ENCODE peak calls at places on chromosome 15, in four cellular contexts. L is right atrium auricular region, U is cardiac fibroblast, N is HFFc6. W is an unnamed sample.

GRCh38 chr15:67843571-67844387 is 3.9 kb upstream of the RNU6-1 start:
- DNase-seq in L (no peak), U (peak), N (peak), W (no peak)

GRCh38 chr15:63434567-63435219 is 53.0 kb upstream of the CA12 start:
- DNase-seq in L (no peak), U (no peak), N (no peak), W (no peak)

GRCh38 chr15:95538693-95539092 is 791.8 kb upstream of the NR2F2 start:
- DNase-seq in L (no peak), U (no peak), N (no peak), W (no peak)

GRCh38 chr15:25783134-25783533 is 80.0 kb downstream of the ATP10A start:
- DNase-seq in L (no peak), U (no peak), N (no peak), W (no peak)

GRCh38 chr15:59274126-59274970 is 67.7 kb downstream of the LDHAL6B start:
- DNase-seq in L (no peak), U (peak), N (peak), W (peak)

GRCh38 chr15:40115670-40116093 is 7.0 kb upstream of the BMF start:
- DNase-seq in L (no peak), U (peak), N (no peak), W (no peak)

GRCh38 chr15:101447561-101448071 is 41.9 kb downstream of the PCSK6 start:
- DNase-seq in L (no peak), U (no peak), N (no peak), W (no peak)

GRCh38 chr15:59532770-59533379 is 78.7 kb upstream of the GCNT3 start:
- DNase-seq in L (no peak), U (peak), N (peak), W (peak)

GRCh38 chr15:38920966-38921365 is 356.4 kb upstream of the RASGRP1 start:
- DNase-seq in L (no peak), U (no peak), N (no peak), W (peak)

GRCh38 chr15:75098371-75098770 is 75.0 kb downstream of the PPCDC start:
- DNase-seq in L (no peak), U (no peak), N (no peak), W (no peak)

GRCh38 chr15:96889734-96890480 is 559.4 kb downstream of the NR2F2 start:
- DNase-seq in L (no peak), U (peak), N (no peak), W (no peak)

GRCh38 chr15:59792359-59792758 is 103.2 kb upstream of the BNIP2 start:
- DNase-seq in L (no peak), U (no peak), N (no peak), W (no peak)

GRCh38 chr15:68205949-68206539 is 912 bp upstream of the CALML4 start:
- DNase-seq in L (peak), U (no peak), N (no peak), W (no peak)

GRCh38 chr15:75307778-75308390 is 25.2 kb downstream of the GOLGA6D start:
- DNase-seq in L (no peak), U (peak), N (peak), W (peak)

GRCh38 chr15:62455441-62455921 is 290.4 kb upstream of the C2CD4B start:
- DNase-seq in L (no peak), U (peak), N (no peak), W (no peak)

GRCh38 chr15:77738038-77738370 is 105.3 kb upstream of the LINGO1 start:
- DNase-seq in L (no peak), U (no peak), N (no peak), W (no peak)

GRCh38 chr15:75597667-75598341 is 18.7 kb upstream of the PTPN9 start:
- DNase-seq in L (no peak), U (peak), N (no peak), W (peak)

GRCh38 chr15:75233504-75234190 is 24.5 kb upstream of the GOLGA6C start:
- DNase-seq in L (no peak), U (no peak), N (no peak), W (no peak)

GRCh38 chr15:53586815-53587214 is 172.6 kb downstream of the WDR72 start:
- DNase-seq in L (no peak), U (no peak), N (no peak), W (no peak)

GRCh38 chr15:74682954-74683353 is 12.9 kb downstream of the EDC3 start:
- DNase-seq in L (no peak), U (no peak), N (no peak), W (no peak)

GRCh38 chr15:25710184-25710583 is 152.9 kb downstream of the ATP10A start:
- DNase-seq in L (no peak), U (peak), N (no peak), W (no peak)

GRCh38 chr15:50330921-50331320 is 24.1 kb downstream of the GABPB1 start:
- DNase-seq in L (no peak), U (peak), N (no peak), W (no peak)

GRCh38 chr15:65338823-65339222 is 34.3 kb downstream of the RNU5B-1 start:
- DNase-seq in L (no peak), U (no peak), N (no peak), W (no peak)

GRCh38 chr15:60115579-60116415 is 111.7 kb downstream of the FOXB1 start:
- DNase-seq in L (no peak), U (peak), N (no peak), W (peak)

GRCh38 chr15:83784975-83785374 is 131.1 kb downstream of the ADAMTSL3 start:
- DNase-seq in L (no peak), U (peak), N (no peak), W (peak)

GRCh38 chr15:88202231-88202630 is 54.3 kb downstream of the NTRK3 start:
- DNase-seq in L (no peak), U (no peak), N (no peak), W (no peak)

GRCh38 chr15:67146875-67147381 is 81.5 kb downstream of the SMAD3 start:
- DNase-seq in L (no peak), U (peak), N (peak), W (peak)

GRCh38 chr15:67080900-67081431 is 15.6 kb downstream of the SMAD3 start:
- DNase-seq in L (no peak), U (peak), N (peak), W (peak)

GRCh38 chr15:58491499-58492202 is 59.9 kb downstream of the LIPC start:
- DNase-seq in L (no peak), U (no peak), N (no peak), W (no peak)

GRCh38 chr15:81049835-81050234 is 49.1 kb downstream of the TLNRD1 start:
- DNase-seq in L (no peak), U (no peak), N (no peak), W (no peak)

GRCh38 chr15:87498545-87498944 is 758.0 kb downstream of the NTRK3 start:
- DNase-seq in L (no peak), U (peak), N (peak), W (no peak)

GRCh38 chr15:82103500-82103899 is 57.7 kb upstream of the MEX3B start:
- DNase-seq in L (no peak), U (no peak), N (no peak), W (no peak)
- TF ChIP-seq CTCF in L (no peak), U (peak), N (peak), W (peak)

GRCh38 chr15:79673416-79674123 is 223.2 kb downstream of the MTHFS start:
- DNase-seq in L (no peak), U (peak), N (peak), W (peak)
- TF ChIP-seq CTCF in L (no peak), U (no peak), N (peak), W (no peak)

GRCh38 chr15:99172171-99172570 is 67.3 kb downstream of the SYNM start:
- DNase-seq in L (no peak), U (no peak), N (no peak), W (no peak)

GRCh38 chr15:99168601-99169580 is 64.0 kb downstream of the SYNM start:
- DNase-seq in L (no peak), U (no peak), N (no peak), W (no peak)

GRCh38 chr15:99172989-99173388 is 68.1 kb downstream of the SYNM start:
- DNase-seq in L (no peak), U (no peak), N (no peak), W (no peak)

GRCh38 chr15:99169769-99170311 is 65.0 kb downstream of the SYNM start:
- DNase-seq in L (no peak), U (peak), N (peak), W (peak)

DNA sequence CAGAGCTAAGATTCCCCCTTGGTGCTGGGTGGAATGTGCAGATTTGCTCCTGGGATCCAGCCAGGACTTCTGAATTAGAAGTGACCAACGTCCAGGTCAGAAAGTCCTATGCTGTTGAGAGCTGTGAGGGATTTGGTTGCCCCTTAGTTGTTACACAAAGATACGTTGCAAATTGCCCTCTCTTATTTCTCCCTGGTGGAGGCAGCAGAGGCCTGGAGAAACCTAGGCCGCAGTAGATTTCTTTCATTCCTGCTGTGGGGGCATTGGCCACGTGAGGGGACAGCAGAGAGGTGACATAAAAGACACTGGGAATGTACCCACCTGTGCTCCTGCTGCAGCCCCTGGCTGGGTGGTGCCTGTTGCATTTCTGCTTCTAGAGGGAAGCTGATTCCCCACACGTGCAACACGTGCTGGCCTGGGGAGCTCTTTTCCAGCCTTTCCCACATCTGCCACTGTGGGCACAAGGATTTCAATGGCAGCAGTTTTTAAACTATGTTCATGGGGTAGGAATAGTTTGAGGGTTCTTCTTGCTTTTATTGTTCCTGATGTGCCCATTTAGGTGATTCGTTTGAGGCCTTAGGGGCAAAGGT is 65.7 kb downstream of the SYNM start:
- DNase-seq in L (no peak), U (no peak), N (no peak), W (no peak)
- TF ChIP-seq CTCF in L (no peak), U (no peak), N (no peak), W (no peak)

DNA sequence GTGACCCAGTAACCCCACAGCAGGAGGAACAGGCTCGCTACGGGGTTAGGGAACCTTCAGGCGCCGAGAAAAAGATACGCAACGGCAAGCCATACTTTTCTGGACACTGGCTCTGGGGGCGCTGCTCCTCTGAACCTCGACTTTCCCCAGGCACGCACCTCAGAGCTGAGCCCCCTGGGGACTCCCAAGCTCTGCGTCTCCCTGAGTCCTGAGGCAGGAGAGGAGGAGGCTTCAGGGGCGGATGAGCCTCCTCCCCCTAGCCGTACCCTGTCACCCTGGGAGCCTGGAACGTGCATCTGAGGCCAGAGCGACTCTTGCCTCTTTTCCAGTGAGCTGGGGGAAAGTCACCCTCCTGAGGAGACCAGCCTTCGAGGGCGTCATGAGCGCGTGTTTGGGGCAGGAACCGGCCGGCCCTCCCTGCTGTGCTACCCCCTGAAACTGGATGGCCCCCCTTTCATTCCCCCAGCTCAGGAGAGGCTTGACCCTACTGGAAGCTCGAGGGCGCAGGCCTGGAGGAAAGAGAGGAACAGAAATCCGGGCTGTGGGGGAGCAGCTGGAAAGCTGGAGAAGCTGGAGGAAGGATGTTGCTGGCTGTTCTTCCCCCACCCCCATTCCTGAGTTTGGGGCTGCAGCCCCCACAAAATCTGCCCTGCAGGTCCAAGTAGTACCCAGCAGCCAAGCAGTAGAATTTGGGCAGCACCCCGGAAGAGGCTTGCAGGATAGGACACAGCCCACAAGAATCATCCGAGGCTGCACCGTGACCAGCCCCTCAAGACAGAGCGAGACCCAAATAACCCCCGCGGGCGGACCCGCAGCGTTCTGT is 25.1 kb upstream of the POLG start:
- DNase-seq in L (no peak), U (no peak), N (no peak), W (no peak)
- TF ChIP-seq CTCF in L (no peak), U (no peak), N (no peak), W (no peak)

DNA sequence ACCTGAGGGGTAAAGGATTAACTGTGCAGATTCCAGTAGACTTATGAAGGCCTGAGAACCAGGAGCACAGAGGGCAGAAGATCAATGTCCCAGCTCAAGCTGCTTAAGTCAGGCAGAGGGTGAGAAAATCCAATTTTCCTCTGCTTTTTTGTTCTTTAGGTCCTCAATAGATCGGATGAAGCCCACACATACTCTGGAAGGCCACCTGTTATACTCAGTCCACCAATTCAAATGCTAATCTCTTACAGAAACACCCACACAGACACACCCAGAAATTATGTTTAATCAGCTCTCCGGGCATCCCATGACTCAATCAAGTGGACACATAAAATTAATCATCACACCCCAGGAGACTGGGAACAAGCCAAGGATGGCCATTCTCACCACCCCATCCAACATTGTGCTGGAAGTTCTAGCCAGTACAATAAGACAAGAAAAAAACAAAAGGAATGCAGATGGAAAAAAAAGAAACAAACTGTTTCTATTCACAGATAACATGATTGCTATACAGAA is 67.9 kb upstream of the SLC24A5 start:
- DNase-seq in L (no peak), U (peak), N (no peak), W (no peak)
- TF ChIP-seq CTCF in L (no peak), U (no peak), N (no peak), W (no peak)

GRCh38 chr15:91380114-91380513 is 280.1 kb downstream of the SV2B start:
- DNase-seq in L (no peak), U (no peak), N (no peak), W (no peak)
- TF ChIP-seq CTCF in L (no peak), U (no peak), N (no peak), W (no peak)